ENCODE peak calls at places on chromosomes 4 and X, in seven cellular contexts. A, F, U, B, G, Z and E are unnamed samples.

GRCh38 chrX:125894947-125895346 is 271.1 kb downstream of the DCAF12L2 start:
- DNase-seq in U (no peak), A (no peak), G (no peak), Z (no peak), F (no peak), B (no peak), E (no peak)

GRCh38 chr4:14700544-14700943 is 301.7 kb upstream of the CPEB2 start:
- DNase-seq in B (no peak), G (no peak), F (no peak), Z (no peak), U (no peak), A (no peak), E (no peak)

GRCh38 chr4:141501931-141502330 is 134.5 kb upstream of the IL15 start:
- DNase-seq in U (no peak), G (no peak), Z (no peak), F (no peak), A (peak; percentile 54), B (no peak), E (peak; percentile 21)

GRCh38 chr4:13240066-13240465 is 244.1 kb downstream of the RAB28 start:
- DNase-seq in U (no peak), Z (no peak), B (no peak), F (no peak), A (peak; percentile 32), G (no peak), E (peak; percentile 93)

GRCh38 chr4:87150498-87151261 is 69.7 kb downstream of the KLHL8 start:
- DNase-seq in B (no peak), Z (peak; percentile 45), U (no peak), G (peak; percentile 63), A (peak; percentile 69), F (no peak), E (peak; percentile 56)

GRCh38 chrX:151753313-151754041 is 18.9 kb downstream of the CNGA2 start:
- DNase-seq in Z (peak; percentile 44), B (peak; percentile 73), G (peak; percentile 63), U (peak; percentile 32), A (peak; percentile 52), F (peak; percentile 20), E (peak; percentile 17)

GRCh38 chr4:129095811-129096454 is at the start of gene C4orf33:
- DNase-seq in A (peak; percentile 61), U (peak; percentile 65), B (peak; percentile 74), Z (peak; percentile 75), F (peak; percentile 53), G (peak; percentile 71), E (peak; percentile 76)

GRCh38 chr4:77151246-77151645 is 5.8 kb upstream of the CCNG2 start:
- DNase-seq in F (no peak), U (no peak), Z (no peak), G (no peak), B (no peak), A (no peak), E (no peak)

GRCh38 chrX:71067727-71068051 is 445 bp downstream of the SNX12 start:
- DNase-seq in A (no peak), B (no peak), F (no peak), Z (no peak), G (no peak), U (no peak), E (no peak)

GRCh38 chr4:152965614-152966013 is 29.5 kb downstream of the FHDC1 start:
- DNase-seq in F (no peak), Z (no peak), B (no peak), G (no peak), U (no peak), A (peak; percentile 9), E (no peak)

GRCh38 chr4:6603128-6603527 is 28.1 kb downstream of the MAN2B2 start:
- DNase-seq in G (no peak), Z (no peak), B (no peak), A (no peak), F (no peak), U (no peak), E (no peak)

GRCh38 chr4:138890921-138891570 is 124.5 kb upstream of the NOCT start:
- DNase-seq in F (no peak), Z (no peak), U (no peak), A (no peak), G (no peak), B (no peak), E (no peak)

GRCh38 chr4:55435136-55435535 is 39.4 kb downstream of the TMEM165 start:
- DNase-seq in F (no peak), U (no peak), B (no peak), G (peak; percentile 3), Z (no peak), A (no peak), E (peak; percentile 29)

GRCh38 chrX:13223868-13224555 is 95.8 kb downstream of the ATXN3L start:
- DNase-seq in B (no peak), A (peak; percentile 87), Z (no peak), U (no peak), F (no peak), G (peak; percentile 85), E (peak; percentile 92)

GRCh38 chr4:113116414-113117345 is 67.2 kb downstream of the ANK2 start:
- DNase-seq in G (no peak), F (no peak), U (no peak), Z (no peak), A (no peak), B (peak; percentile 36), E (no peak)

GRCh38 chrX:88604433-88605221 is 142.4 kb upstream of the CPXCR1 start:
- DNase-seq in Z (no peak), B (no peak), G (peak; percentile 32), U (no peak), F (no peak), A (no peak), E (no peak)

DNA sequence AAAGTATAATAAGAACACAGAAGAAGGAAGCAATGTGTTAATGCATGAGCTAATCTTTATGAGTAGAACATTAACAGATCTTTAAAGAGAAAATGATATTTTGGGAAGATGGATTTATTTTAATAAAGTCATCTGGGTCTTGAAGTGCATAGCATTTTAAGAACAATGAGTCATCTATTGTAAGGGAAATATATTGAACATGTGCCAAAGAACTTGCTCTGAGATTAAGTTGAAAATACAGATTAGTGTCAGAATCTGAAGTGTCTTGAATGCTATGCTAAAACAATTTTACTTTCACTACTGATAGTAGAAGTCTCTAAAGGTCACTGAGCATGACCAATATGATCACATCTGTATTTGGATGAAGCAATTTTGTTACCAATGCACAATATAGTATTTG is 776.7 kb upstream of the GRID2 start:
- DNase-seq in U (no peak), G (no peak), F (no peak), B (no peak), Z (no peak), A (no peak), E (peak; percentile 2)
- TF ChIP-seq CTCF in U (no peak), G (no peak), F (no peak), B (no peak), Z (no peak), A (no peak), E (no peak)

DNA sequence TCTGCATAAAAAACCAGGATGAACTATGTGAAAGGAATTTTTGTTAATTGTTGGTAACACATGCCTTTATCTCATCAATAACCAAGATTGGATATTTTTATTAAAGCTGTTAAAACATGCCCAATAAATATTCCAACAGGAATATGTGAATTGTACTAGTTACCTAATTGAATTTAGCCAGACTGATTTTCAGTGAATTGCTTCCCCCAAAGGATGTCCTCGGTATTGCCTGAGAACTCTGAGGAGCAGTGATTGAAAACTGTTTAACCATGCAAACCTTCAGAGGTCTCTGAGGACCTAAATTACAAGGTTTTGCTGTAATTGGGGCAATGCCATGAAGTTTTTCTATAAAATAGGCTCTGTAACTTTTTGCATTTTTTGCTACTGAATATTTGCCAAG is 66.6 kb downstream of the BLTP1 start:
- DNase-seq in A (peak; percentile 4), Z (no peak), U (no peak), F (no peak), B (no peak), G (peak; percentile 1), E (peak; percentile 39)
- TF ChIP-seq CTCF in A (peak; percentile 51), Z (no peak), U (peak; percentile 50), F (no peak), B (peak; percentile 55), G (no peak), E (peak; percentile 53)

DNA sequence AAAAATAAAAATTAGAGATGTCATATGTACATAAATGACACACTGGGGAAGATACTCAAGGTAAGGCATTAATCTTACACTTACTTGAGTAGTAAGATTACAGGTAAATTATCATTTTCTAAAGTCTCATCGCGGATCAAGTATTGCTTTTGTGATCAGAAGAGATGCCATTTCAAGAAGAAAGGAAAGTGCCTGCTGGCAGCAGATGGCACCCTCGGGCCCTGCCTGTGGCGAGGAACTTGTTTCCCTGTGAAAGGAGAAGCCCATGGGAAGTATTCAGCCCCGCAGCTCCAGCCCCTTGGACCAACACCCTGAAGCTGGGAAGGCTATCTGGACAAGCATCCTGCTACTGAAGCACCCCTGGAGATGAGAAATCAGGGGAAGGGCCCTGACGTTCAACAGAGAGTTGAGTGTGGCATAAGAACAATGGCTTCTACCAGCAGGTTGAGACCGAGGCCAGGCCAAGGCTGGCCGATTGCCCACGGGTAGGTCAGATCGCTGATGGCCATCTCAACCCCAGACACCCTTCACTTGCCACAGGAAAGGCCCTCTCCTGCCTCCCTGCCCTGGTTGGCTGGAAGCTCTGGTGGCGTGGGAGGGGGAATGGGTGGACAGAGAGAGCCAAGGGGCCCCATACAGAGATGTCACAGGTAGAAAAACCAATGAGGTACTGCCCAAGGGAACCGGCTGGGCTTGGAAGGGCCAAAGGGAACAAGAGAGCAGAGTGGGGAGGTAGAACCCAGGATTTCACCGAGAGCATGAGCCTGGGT is 18.8 kb upstream of the MXD4 start:
- DNase-seq in G (no peak), B (no peak), F (no peak), Z (no peak), A (no peak), U (no peak), E (no peak)
- TF ChIP-seq CTCF in G (peak; percentile 15), B (no peak), F (no peak), Z (no peak), A (no peak), U (no peak), E (no peak)

DNA sequence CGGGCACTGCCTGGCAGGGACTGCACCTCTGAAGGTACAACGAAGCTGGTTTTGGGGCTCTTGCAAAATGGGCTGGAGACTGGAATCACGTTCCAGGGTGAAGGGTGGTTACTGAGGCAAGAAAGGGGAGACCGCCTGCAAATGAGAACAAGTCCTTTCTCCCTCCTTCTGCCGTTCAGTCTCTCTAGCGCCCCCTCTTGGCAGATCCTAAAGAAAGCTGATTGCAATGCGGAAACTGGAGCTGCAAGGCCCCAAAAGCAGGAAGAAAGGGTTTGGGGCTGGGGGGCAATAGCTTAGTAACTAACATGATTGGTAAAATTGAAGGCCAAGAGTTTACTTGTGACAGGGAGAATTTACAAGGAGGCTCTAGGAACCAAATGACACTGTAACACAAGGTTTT is 222.6 kb upstream of the HAND2 start:
- DNase-seq in G (peak; percentile 41), U (no peak), Z (peak; percentile 11), A (peak; percentile 11), B (peak; percentile 85), F (no peak), E (no peak)
- TF ChIP-seq CTCF in G (no peak), U (peak; percentile 51), Z (peak; percentile 47), A (peak; percentile 60), B (peak; percentile 90), F (no peak), E (peak; percentile 38)